ENCODE peak calls at places on chromosomes 16 and 17, in nine cellular contexts. X is lower lobe of right lung, J is A549, T is Panc1, R is thoracic aorta, I is fibroblast of lung, L is neural progenitor cell, M is adrenal gland, K is lung. O is an unnamed sample.
A peak's percentile ranks its signal among the peaks of the same experiment; 100 is the strongest.

GRCh38 chr17:12665263-12666210 is at the start of gene MYOCD:
- DNase-seq in X (peak; percentile 45), J (peak; percentile 48), T (no peak), R (peak; percentile 8), I (no peak), L (peak; percentile 97), M (no peak), K (no peak), O (no peak)

GRCh38 chr17:6162892-6163291 is 92.7 kb downstream of the WSCD1 start:
- DNase-seq in X (no peak), J (no peak), T (no peak), R (no peak), I (no peak), L (no peak), M (no peak), K (no peak), O (no peak)

GRCh38 chr17:27980035-27980434 is 62.4 kb upstream of the NLK start:
- DNase-seq in X (no peak), J (peak; percentile 42), T (no peak), R (no peak), I (no peak), L (no peak), M (no peak), K (no peak), O (peak; percentile 87)

GRCh38 chr16:27547134-27547533 is 2.6 kb downstream of the GTF3C1 start:
- DNase-seq in X (no peak), J (no peak), T (no peak), R (no peak), I (peak; percentile 78), L (no peak), M (no peak), K (no peak), O (peak; percentile 68)

GRCh38 chr17:76537578-76538280 is at the start of gene CYGB:
- DNase-seq in X (peak; percentile 59), J (no peak), T (no peak), R (no peak), I (peak; percentile 68), L (peak; percentile 70), M (no peak), K (no peak), O (no peak)

GRCh38 chr17:55462711-55463110 is 41.1 kb upstream of the MMD start:
- DNase-seq in X (no peak), J (no peak), T (no peak), R (no peak), I (no peak), L (no peak), M (no peak), K (no peak), O (no peak)

GRCh38 chr17:81558941-81559806 is 7.0 kb upstream of the FAAP100 start:
- DNase-seq in X (no peak), J (peak; percentile 79), T (no peak), R (no peak), I (no peak), L (peak; percentile 27), M (no peak), K (no peak), O (no peak)

GRCh38 chr16:84511180-84511800 is 6.8 kb upstream of the MEAK7 start:
- DNase-seq in X (peak; percentile 87), J (peak; percentile 76), T (no peak), R (peak; percentile 38), I (peak; percentile 89), L (peak; percentile 84), M (peak; percentile 78), K (peak; percentile 85), O (no peak)

GRCh38 chr16:53068423-53068833 is 13.6 kb downstream of the CHD9 start:
- DNase-seq in X (no peak), J (no peak), T (no peak), R (no peak), I (no peak), L (no peak), M (no peak), K (no peak), O (no peak)

GRCh38 chr16:1525871-1526607 is 7.4 kb upstream of the TMEM204 start:
- DNase-seq in X (no peak), J (no peak), T (no peak), R (no peak), I (no peak), L (no peak), M (no peak), K (no peak), O (no peak)

GRCh38 chr16:1524366-1524765 is 9.1 kb upstream of the TMEM204 start:
- DNase-seq in X (no peak), J (no peak), T (no peak), R (no peak), I (no peak), L (no peak), M (no peak), K (no peak), O (no peak)

GRCh38 chr16:1528921-1529537 is 4.4 kb upstream of the TMEM204 start:
- DNase-seq in X (no peak), J (no peak), T (no peak), R (no peak), I (no peak), L (no peak), M (no peak), K (no peak), O (no peak)

GRCh38 chr16:1527836-1528811 is 5.3 kb upstream of the TMEM204 start:
- DNase-seq in X (no peak), J (no peak), T (no peak), R (no peak), I (no peak), L (peak; percentile 15), M (peak; percentile 82), K (no peak), O (no peak)

DNA sequence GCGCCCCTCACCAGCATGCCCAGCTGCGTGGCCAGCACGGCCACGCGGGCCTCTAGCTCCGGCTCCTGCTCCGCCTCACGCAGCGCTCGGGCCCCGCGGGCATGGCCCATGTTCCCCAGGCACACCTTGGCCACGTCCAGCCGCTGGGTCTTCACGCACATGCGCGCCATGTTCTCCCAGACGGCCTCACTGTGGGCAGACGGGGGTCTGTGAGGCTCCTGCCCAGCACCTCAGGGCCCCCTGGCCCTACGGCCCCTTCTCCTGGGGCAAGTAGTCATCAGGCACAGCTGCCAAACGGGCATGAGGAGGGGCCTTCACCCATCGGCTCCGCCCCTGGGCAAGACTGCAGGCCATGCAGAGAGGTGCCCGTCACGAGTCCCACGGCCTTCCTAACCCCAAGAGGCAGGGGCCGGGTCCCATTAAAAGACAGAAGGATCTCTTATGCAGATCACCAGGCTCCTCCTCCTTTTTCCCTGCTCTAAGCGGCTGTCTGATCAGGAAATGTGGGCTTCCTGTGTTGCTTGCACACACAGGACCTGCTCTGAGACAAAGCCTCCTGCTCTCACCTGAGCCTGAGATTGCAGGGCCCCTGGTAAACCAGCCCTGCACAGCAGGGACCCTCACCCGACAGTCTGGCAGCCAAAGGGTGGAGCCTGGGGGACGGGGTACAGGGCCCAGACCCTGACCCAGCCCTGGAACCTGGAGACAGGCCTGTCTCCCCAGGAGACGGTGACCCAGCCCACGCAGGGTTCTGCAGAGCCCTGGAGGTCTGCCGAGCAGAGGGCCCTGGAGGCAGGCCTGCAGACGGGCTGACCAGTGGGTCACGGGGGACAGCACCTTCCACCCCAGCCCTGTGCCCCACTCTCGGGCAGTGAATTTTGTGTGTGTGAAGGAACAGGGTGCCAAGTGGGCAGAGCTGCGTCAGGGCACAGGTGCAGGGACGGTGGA is 6.6 kb upstream of the TMEM204 start:
- DNase-seq in X (no peak), J (no peak), T (no peak), R (no peak), I (no peak), L (no peak), M (no peak), K (no peak), O (no peak)
- H3K4me1 ChIP-seq in X (peaks cover 51% of the 10 kb centered on the region), J (no peaks in the 10 kb centered on the region), T (no peaks in the 10 kb centered on the region), R (peaks cover 6% of the 10 kb centered on the region), I (peaks cover 12% of the 10 kb centered on the region), L (no peaks in the 10 kb centered on the region), M (peaks cover 27% of the 10 kb centered on the region), K (peaks cover 1% of the 10 kb centered on the region), O (peaks cover 5% of the 10 kb centered on the region)

GRCh38 chr17:48543854-48544355 is 1.0 kb downstream of the HOXB2 start:
- DNase-seq in X (no peak), J (no peak), T (no peak), R (no peak), I (no peak), L (no peak), M (no peak), K (no peak), O (no peak)

GRCh38 chr17:48544356-48545021 is 420 bp downstream of the HOXB2 start:
- DNase-seq in X (peak; percentile 73), J (no peak), T (no peak), R (peak; percentile 81), I (peak; percentile 98), L (peak; percentile 72), M (peak; percentile 82), K (peak; percentile 74), O (no peak)

GRCh38 chr17:48541574-48542113 is 3.3 kb downstream of the HOXB2 start:
- DNase-seq in X (no peak), J (no peak), T (no peak), R (no peak), I (peak; percentile 85), L (peak; percentile 53), M (peak; percentile 75), K (no peak), O (no peak)

GRCh38 chr17:48542114-48542955 is 2.6 kb downstream of the HOXB2 start:
- DNase-seq in X (no peak), J (no peak), T (no peak), R (no peak), I (peak; percentile 70), L (peak; percentile 39), M (no peak), K (no peak), O (no peak)

GRCh38 chr17:48542956-48543853 is 1.7 kb downstream of the HOXB2 start:
- DNase-seq in X (no peak), J (peak; percentile 79), T (no peak), R (no peak), I (peak; percentile 62), L (peak; percentile 79), M (peak; percentile 48), K (no peak), O (peak; percentile 38)
- TF ChIP-seq CTCF in X (peak; percentile 15), J (no peak), T (no peak), R (peak; percentile 46), I (no peak), L (peak; percentile 22), M (peak; percentile 28), K (no peak), O (peak; percentile 27)

DNA sequence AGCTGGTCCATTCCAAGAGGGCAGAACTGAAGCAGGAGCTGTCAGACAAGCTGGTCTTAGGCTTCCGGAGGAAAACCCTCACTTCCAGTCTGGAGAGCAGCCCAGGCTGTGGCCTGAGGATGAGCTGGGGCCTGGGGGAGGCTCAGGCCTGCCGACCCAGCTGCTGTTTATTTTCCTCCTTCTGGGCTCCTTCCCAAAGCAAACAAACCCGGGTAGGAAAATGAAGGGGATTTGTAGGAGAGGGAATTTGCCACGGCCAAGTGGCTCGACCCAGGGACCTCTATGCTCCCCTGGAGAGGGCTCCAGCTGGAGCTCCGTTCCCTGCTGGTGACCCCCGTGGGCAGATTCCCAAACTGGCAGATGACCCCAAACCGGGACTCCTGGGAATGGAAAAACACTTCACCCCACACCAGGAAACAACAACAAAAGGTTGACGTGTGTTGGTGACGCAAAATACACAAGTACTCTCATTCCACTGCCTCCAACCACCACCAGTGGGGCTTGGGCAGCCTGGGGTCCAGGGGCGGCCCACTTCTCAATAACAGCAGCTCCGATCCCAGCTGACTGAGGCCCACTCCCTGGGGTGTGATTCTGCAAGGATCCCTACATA is 8.8 kb downstream of the JUP start:
- DNase-seq in X (peak; percentile 71), J (peak; percentile 93), T (peak; percentile 69), R (no peak), I (peak; percentile 98), L (no peak), M (peak; percentile 77), K (peak; percentile 72), O (no peak)
- H3K4me1 ChIP-seq in X (peaks cover 91% of the 10 kb centered on the region), J (peaks cover 90% of the 10 kb centered on the region), T (peaks cover 72% of the 10 kb centered on the region), R (peaks cover 13% of the 10 kb centered on the region), I (peaks cover 19% of the 10 kb centered on the region), L (peaks cover 61% of the 10 kb centered on the region), M (peaks cover 35% of the 10 kb centered on the region), K (peaks cover 14% of the 10 kb centered on the region), O (peaks cover 55% of the 10 kb centered on the region)

GRCh38 chr16:71933017-71933416 is 37.7 kb downstream of the IST1 start:
- DNase-seq in X (no peak), J (no peak), T (no peak), R (no peak), I (no peak), L (peak; percentile 21), M (no peak), K (no peak), O (no peak)
- TF ChIP-seq CTCF in X (no peak), J (no peak), T (no peak), R (no peak), I (no peak), L (no peak), M (no peak), K (no peak), O (no peak)

O was measured in foreskin keratinocyte.